ENCODE peak calls at places on chromosomes 13 and 19, in ten cellular contexts. V is stomach, B is erythroblast, I is ovary, A is right lobe of liver, L is body of pancreas, N is heart left ventricle, G is HCT116, S is lower leg skin, O is uterus. K is an unnamed sample.

GRCh38 chr13:39297664-39298171 is 259.5 kb downstream of the NHLRC3 start:
- DNase-seq in V (no peak), B (no peak), I (no peak), A (no peak), L (no peak), N (no peak), G (no peak), S (no peak), O (no peak), K (no peak)

GRCh38 chr13:73608731-73609485 is 525.3 kb downstream of the KLF12 start:
- DNase-seq in V (no peak), B (no peak), I (no peak), A (no peak), L (no peak), N (no peak), G (no peak), S (no peak), O (no peak), K (peak; percentile 19)

GRCh38 chr13:22061371-22061805 is 390.5 kb downstream of the FGF9 start:
- DNase-seq in V (no peak), B (no peak), I (no peak), A (no peak), L (no peak), N (no peak), G (no peak), S (no peak), O (no peak), K (no peak)

GRCh38 chr13:72125561-72125960 is 258.6 kb upstream of the DACH1 start:
- DNase-seq in V (no peak), B (no peak), I (no peak), A (no peak), L (no peak), N (no peak), G (no peak), S (no peak), O (no peak), K (no peak)

GRCh38 chr19:49832556-49832955 is 14.5 kb downstream of the MED25 start:
- DNase-seq in V (no peak), B (no peak), I (no peak), A (no peak), L (no peak), N (no peak), G (no peak), S (no peak), O (no peak), K (no peak)

GRCh38 chr13:34756572-34756971 is 185.5 kb upstream of the NBEA start:
- DNase-seq in V (no peak), B (no peak), I (no peak), A (no peak), L (no peak), N (no peak), G (no peak), S (no peak), O (no peak), K (no peak)

GRCh38 chr19:47381653-47382279 is 32.7 kb downstream of the DHX34 start:
- DNase-seq in V (peak; percentile 30), B (no peak), I (no peak), A (no peak), L (no peak), N (no peak), G (no peak), S (no peak), O (no peak), K (no peak)

GRCh38 chr19:43450545-43450997 is 14.8 kb downstream of the LYPD3 start:
- DNase-seq in V (no peak), B (no peak), I (no peak), A (no peak), L (no peak), N (no peak), G (no peak), S (no peak), O (no peak), K (no peak)

GRCh38 chr13:47816835-47817234 is 184.2 kb downstream of the SUCLA2 start:
- DNase-seq in V (no peak), B (no peak), I (no peak), A (no peak), L (no peak), N (no peak), G (no peak), S (no peak), O (no peak), K (no peak)

GRCh38 chr19:42423462-42424344 is 3.5 kb downstream of the LIPE start:
- DNase-seq in V (peak; percentile 87), B (peak; percentile 96), I (peak; percentile 76), A (peak; percentile 84), L (peak; percentile 87), N (peak; percentile 95), G (peak; percentile 84), S (peak; percentile 95), O (peak; percentile 84), K (peak; percentile 97)

GRCh38 chr13:49585220-49586157 is at the start of gene RCBTB1:
- DNase-seq in V (peak; percentile 77), B (peak; percentile 88), I (peak; percentile 49), A (peak; percentile 73), L (peak; percentile 84), N (peak; percentile 67), G (peak; percentile 18), S (peak; percentile 92), O (peak; percentile 55), K (peak; percentile 68)

GRCh38 chr13:101013245-101013644 is 338.6 kb upstream of the TMTC4 start:
- DNase-seq in V (no peak), B (no peak), I (no peak), A (no peak), L (no peak), N (no peak), G (no peak), S (no peak), O (no peak), K (no peak)

GRCh38 chr19:10338940-10339339 is 484 bp downstream of the ICAM3 start:
- DNase-seq in V (no peak), B (no peak), I (no peak), A (no peak), L (no peak), N (no peak), G (no peak), S (no peak), O (no peak), K (no peak)

GRCh38 chr13:40318366-40318765 is 348.1 kb downstream of the FOXO1 start:
- DNase-seq in V (peak; percentile 66), B (peak; percentile 23), I (peak; percentile 33), A (no peak), L (peak; percentile 84), N (peak; percentile 81), G (no peak), S (no peak), O (no peak), K (peak; percentile 70)

GRCh38 chr13:110978390-110978789 is 63.5 kb upstream of the ANKRD10 start:
- DNase-seq in V (no peak), B (no peak), I (no peak), A (no peak), L (no peak), N (no peak), G (no peak), S (no peak), O (no peak), K (no peak)

GRCh38 chr13:97339019-97339988 is 94.7 kb upstream of the RAP2A start:
- DNase-seq in V (peak; percentile 29), B (peak; percentile 48), I (peak; percentile 79), A (no peak), L (peak; percentile 63), N (peak; percentile 79), G (no peak), S (no peak), O (peak; percentile 69), K (no peak)

GRCh38 chr13:44212633-44213387 is 160.8 kb upstream of the SERP2 start:
- DNase-seq in V (no peak), B (no peak), I (no peak), A (no peak), L (no peak), N (no peak), G (no peak), S (no peak), O (no peak), K (no peak)

GRCh38 chr19:38387550-38388309 is at the start of gene GGN:
- DNase-seq in V (peak; percentile 86), B (peak; percentile 84), I (peak; percentile 67), A (peak; percentile 79), L (peak; percentile 81), N (peak; percentile 75), G (peak; percentile 88), S (peak; percentile 97), O (peak; percentile 84), K (peak; percentile 70)

GRCh38 chr19:38388310-38389100 is at the start of gene SPRED3:
- DNase-seq in V (peak; percentile 42), B (no peak), I (peak; percentile 22), A (no peak), L (peak; percentile 56), N (no peak), G (no peak), S (no peak), O (no peak), K (peak; percentile 49)

GRCh38 chr19:38385804-38386257 is 2.0 kb downstream of the GGN start:
- DNase-seq in V (no peak), B (no peak), I (no peak), A (no peak), L (no peak), N (no peak), G (no peak), S (no peak), O (no peak), K (no peak)

GRCh38 chr19:38386300-38386967 is 1.4 kb downstream of the GGN start:
- DNase-seq in V (no peak), B (no peak), I (no peak), A (no peak), L (no peak), N (no peak), G (no peak), S (no peak), O (no peak), K (no peak)

GRCh38 chr19:38386968-38387549 is 775 bp downstream of the GGN start:
- DNase-seq in V (no peak), B (peak; percentile 70), I (no peak), A (peak; percentile 47), L (no peak), N (no peak), G (no peak), S (peak; percentile 89), O (no peak), K (no peak)
- TF ChIP-seq POLR2A in V (no peak), B (no peak), I (no peak), A (no peak), L (no peak), N (no peak), G (no peak), S (no peak), O (no peak), K (no peak)

GRCh38 chr19:3975637-3976087 is 4.8 kb upstream of the DAPK3 start:
- DNase-seq in V (no peak), B (no peak), I (no peak), A (no peak), L (no peak), N (no peak), G (no peak), S (no peak), O (no peak), K (no peak)
- TF ChIP-seq POLR2A in V (no peak), B (no peak), I (no peak), A (no peak), L (no peak), N (no peak), G (no peak), S (no peak), O (no peak), K (no peak)

GRCh38 chr19:54422136-54422535 is 6.9 kb downstream of the TTYH1 start:
- DNase-seq in V (no peak), B (no peak), I (no peak), A (no peak), L (no peak), N (no peak), G (no peak), S (no peak), O (no peak), K (no peak)
- TF ChIP-seq POLR2A in V (no peak), B (no peak), I (no peak), A (no peak), L (no peak), N (no peak), G (no peak), S (no peak), O (no peak), K (no peak)

GRCh38 chr19:35757231-35757748 is 461 bp upstream of the HSPB6 start:
- DNase-seq in V (peak; percentile 49), B (peak; percentile 86), I (peak; percentile 99), A (peak; percentile 67), L (peak; percentile 69), N (peak; percentile 97), G (no peak), S (peak; percentile 95), O (peak; percentile 98), K (peak; percentile 88)
- TF ChIP-seq POLR2A in V (no peak), B (no peak), I (no peak), A (no peak), L (no peak), N (no peak), G (peak; percentile 10), S (no peak), O (peak; percentile 15), K (peak; percentile 46)

K was measured in adrenal gland.